ENCODE peak calls at places on chromosomes 7 and 10, in four cellular contexts. O, E, Z and N are unnamed samples.
A peak's percentile ranks its signal among the peaks of the same experiment; 100 is the strongest.

GRCh38 chr7:14021069-14021468 is 31.6 kb upstream of the ETV1 start:
- DNase-seq in O (no peak), E (peak; percentile 27), Z (no peak), N (peak; percentile 84)

GRCh38 chr10:73802276-73802991 is 9.0 kb downstream of the NDST2 start:
- DNase-seq in O (no peak), E (no peak), Z (no peak), N (no peak)

GRCh38 chr10:127910464-127910770 is 3.5 kb downstream of the PTPRE start:
- DNase-seq in O (no peak), E (no peak), Z (no peak), N (no peak)

GRCh38 chr10:13019280-13019679 is 17.8 kb upstream of the CCDC3 start:
- DNase-seq in O (no peak), E (no peak), Z (no peak), N (no peak)

GRCh38 chr10:111275091-111275490 is 198.3 kb downstream of the ADRA2A start:
- DNase-seq in O (no peak), E (no peak), Z (no peak), N (no peak)

GRCh38 chr7:27173412-27174076 is 576 bp downstream of the HOXA10 start:
- DNase-seq in O (peak; percentile 73), E (no peak), Z (peak; percentile 46), N (no peak)

GRCh38 chr10:120598377-120598776 is 141.3 kb downstream of the PLPP4 start:
- DNase-seq in O (peak; percentile 48), E (peak; percentile 29), Z (peak; percentile 45), N (no peak)

GRCh38 chr7:95694334-95694733 is 78.0 kb upstream of the DYNC1I1 start:
- DNase-seq in O (no peak), E (no peak), Z (no peak), N (no peak)

GRCh38 chr7:157219154-157219553 is 80.4 kb downstream of the UBE3C start:
- DNase-seq in O (no peak), E (no peak), Z (no peak), N (no peak)

GRCh38 chr7:151385626-151386300 is 24.1 kb downstream of the WDR86 start:
- DNase-seq in O (no peak), E (no peak), Z (no peak), N (no peak)

GRCh38 chr10:62050941-62051433 is 149.5 kb downstream of the ARID5B start:
- DNase-seq in O (no peak), E (peak; percentile 84), Z (no peak), N (peak; percentile 96)

GRCh38 chr10:32376780-32377179 is 29.8 kb upstream of the EPC1 start:
- DNase-seq in O (no peak), E (no peak), Z (no peak), N (no peak)

GRCh38 chr7:81604808-81605174 is 165.1 kb downstream of the HGF start:
- DNase-seq in O (no peak), E (no peak), Z (no peak), N (no peak)

GRCh38 chr10:80900661-80901060 is 363.0 kb downstream of the SH2D4B start:
- DNase-seq in O (no peak), E (no peak), Z (no peak), N (no peak)

GRCh38 chr7:35268953-35269352 is 15.1 kb upstream of the TBX20 start:
- DNase-seq in O (no peak), E (no peak), Z (no peak), N (no peak)

GRCh38 chr10:132309879-132310591 is 2.3 kb upstream of the STK32C start:
- DNase-seq in O (no peak), E (no peak), Z (no peak), N (no peak)

GRCh38 chr7:103074519-103075336 is at the start of the genes ARMC10 and FBXL13:
- DNase-seq in O (peak; percentile 95), E (peak; percentile 93), Z (peak; percentile 93), N (peak; percentile 87)

GRCh38 chr10:74854610-74855009 is 28.2 kb downstream of the KAT6B start:
- DNase-seq in O (no peak), E (peak; percentile 19), Z (no peak), N (no peak)

GRCh38 chr10:986137-986825 is 2.0 kb upstream of the GTPBP4 start:
- DNase-seq in O (no peak), E (no peak), Z (no peak), N (peak; percentile 79)

GRCh38 chr7:123945938-123946337 is 20.9 kb downstream of the SPAM1 start:
- DNase-seq in O (no peak), E (peak; percentile 45), Z (no peak), N (no peak)

GRCh38 chr7:587769-588168 is 68.1 kb upstream of the PDGFA start:
- DNase-seq in O (no peak), E (peak; percentile 40), Z (no peak), N (peak; percentile 44)

GRCh38 chr7:95622859-95623258 is 26.5 kb upstream of the PDK4 start:
- DNase-seq in O (no peak), E (no peak), Z (no peak), N (no peak)

GRCh38 chr7:73960548-73960947 is 67.4 kb upstream of the ELN start:
- DNase-seq in O (no peak), E (no peak), Z (no peak), N (no peak)

GRCh38 chr10:82742478-82742877 is 867.5 kb downstream of the NRG3 start:
- DNase-seq in O (no peak), E (peak; percentile 69), Z (no peak), N (no peak)

GRCh38 chr7:28739826-28740225 is 218.3 kb downstream of the TRIL start:
- DNase-seq in O (no peak), E (peak; percentile 64), Z (no peak), N (no peak)

GRCh38 chr10:110228066-110228465 is 20.7 kb downstream of the MXI1 start:
- DNase-seq in O (no peak), E (no peak), Z (no peak), N (no peak)

GRCh38 chr10:110226555-110226925 is 19.1 kb downstream of the MXI1 start:
- DNase-seq in O (peak; percentile 88), E (peak; percentile 96), Z (peak; percentile 86), N (peak; percentile 92)

GRCh38 chr10:110225441-110225755 is 18.0 kb downstream of the MXI1 start:
- DNase-seq in O (no peak), E (no peak), Z (no peak), N (no peak)

GRCh38 chr10:110225756-110226554 is 18.6 kb downstream of the MXI1 start:
- DNase-seq in O (peak; percentile 95), E (peak; percentile 99), Z (peak; percentile 93), N (peak; percentile 93)

DNA sequence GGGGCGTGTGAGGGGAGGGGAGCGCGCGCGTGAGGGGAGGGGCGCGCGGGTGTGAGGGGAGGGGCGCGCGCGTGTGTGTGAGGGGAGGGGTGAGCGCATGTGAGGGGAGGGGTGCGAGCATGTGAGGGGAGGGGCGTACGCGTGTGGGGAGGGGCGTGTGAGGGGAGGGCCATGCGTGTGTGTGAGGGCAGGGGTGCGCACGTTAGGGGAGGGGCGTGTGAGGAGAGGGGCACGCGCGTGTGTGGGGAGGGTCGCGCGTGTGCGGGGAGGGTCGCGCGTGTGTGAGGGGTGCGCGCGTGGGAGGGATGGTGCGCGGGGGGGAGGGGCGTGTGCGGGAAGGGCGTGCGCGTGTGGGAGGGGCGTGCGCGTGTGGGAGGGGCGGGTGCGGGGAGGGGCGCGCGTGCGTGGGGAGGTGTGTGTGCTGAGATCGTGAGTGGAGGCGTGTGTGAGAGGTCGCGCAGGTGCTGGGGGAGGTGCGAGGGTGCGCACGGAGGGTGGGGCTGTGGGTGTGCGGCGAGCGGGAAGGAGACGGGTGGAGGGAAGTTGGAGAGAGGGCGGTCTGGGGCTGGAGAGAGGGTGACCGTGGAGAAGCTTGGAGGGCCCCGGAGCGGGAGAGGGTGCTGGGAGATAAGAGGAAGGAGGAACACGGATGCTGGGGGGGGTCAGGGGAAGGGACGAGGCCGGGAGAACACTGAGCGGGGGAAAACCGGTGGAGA is 19.7 kb downstream of the MXI1 start:
- DNase-seq in O (peak; percentile 61), E (peak; percentile 59), Z (peak; percentile 70), N (peak; percentile 19)
- H3K23ac ChIP-seq in O (no peak overlapping the region), E (no peak overlapping the region), Z (no peak overlapping the region), N (no peak overlapping the region)

GRCh38 chr7:134893920-134894319 is 92.4 kb upstream of the AGBL3 start:
- DNase-seq in O (no peak), E (no peak), Z (no peak), N (no peak)

GRCh38 chr7:134892963-134893362 is 93.3 kb upstream of the AGBL3 start:
- DNase-seq in O (no peak), E (no peak), Z (no peak), N (no peak)

GRCh38 chr7:134897936-134898335 is 88.4 kb upstream of the AGBL3 start:
- DNase-seq in O (no peak), E (no peak), Z (no peak), N (no peak)

GRCh38 chr7:134894928-134895327 is 91.4 kb upstream of the AGBL3 start:
- DNase-seq in O (no peak), E (no peak), Z (no peak), N (no peak)

GRCh38 chr7:134896073-134896472 is 90.2 kb upstream of the AGBL3 start:
- DNase-seq in O (no peak), E (no peak), Z (no peak), N (no peak)
- H3K56ac ChIP-seq in O (no peak overlapping the region), E (no peak overlapping the region), Z (no peak overlapping the region), N (no peak overlapping the region)

GRCh38 chr7:47458057-47458456 is 123.9 kb downstream of the TNS3 start:
- DNase-seq in O (no peak), E (no peak), Z (no peak), N (peak; percentile 99)
- H3K4me2 ChIP-seq in O (no peak overlapping the region), E (no peak overlapping the region), Z (no peak overlapping the region), N (no peak overlapping the region)

GRCh38 chr7:131105803-131106680 is 221.6 kb upstream of the MKLN1 start:
- DNase-seq in O (peak; percentile 83), E (peak; percentile 74), Z (peak; percentile 75), N (peak; percentile 70)
- H3K23ac ChIP-seq in O (no peak overlapping the region), E (peak overlapping the region; percentile 70), Z (no peak overlapping the region), N (peak overlapping the region; percentile 54)

GRCh38 chr7:12590559-12590958 is 20.0 kb downstream of the SCIN start:
- DNase-seq in O (no peak), E (no peak), Z (no peak), N (no peak)
- H3K56ac ChIP-seq in O (no peak overlapping the region), E (no peak overlapping the region), Z (no peak overlapping the region), N (no peak overlapping the region)

GRCh38 chr10:60434418-60435046 is 44.9 kb upstream of the ANK3 start:
- DNase-seq in O (no peak), E (peak; percentile 59), Z (no peak), N (peak; percentile 74)
- H3K4me2 ChIP-seq in O (no peak overlapping the region), E (no peak overlapping the region), Z (no peak overlapping the region), N (no peak overlapping the region)

GRCh38 chr7:2241580-2242540 is at the start of the genes MRM2 and NUDT1:
- DNase-seq in O (peak; percentile 92), E (peak; percentile 86), Z (peak; percentile 85), N (peak; percentile 62)
- H3K23ac ChIP-seq in O (no peak within 1 kb of the TSS), E (no peak within 1 kb of the TSS), Z (no peak within 1 kb of the TSS), N (peak within 1 kb of the TSS; percentile 95)